ENCODE peak calls at places on chromosomes 7 and 10, in seven cellular contexts. One of them, this sample, is unnamed.

GRCh38 chr10:43822509-43823236 is 174.0 kb upstream of the ZNF32 start:
- DNase-seq in cardiac fibroblast: peak; percentile 54
- DNase-seq in activated CD8-positive, alpha-beta memory T cell treated with anti-CD3 and anti-CD28 coated beads for 24 hours: no peak
- DNase-seq in WERI-Rb-1: no peak
- DNase-seq in iris pigment epithelial cell: peak; percentile 16
- DNase-seq in ELR: no peak
- DNase-seq in endothelial cell: no peak
- DNase-seq in this sample: no peak

GRCh38 chr10:34740321-34740720 is 74.8 kb downstream of the PARD3 start:
- DNase-seq in WERI-Rb-1: no peak
- DNase-seq in cardiac fibroblast: no peak
- DNase-seq in ELR: no peak
- DNase-seq in activated CD8-positive, alpha-beta memory T cell treated with anti-CD3 and anti-CD28 coated beads for 24 hours: no peak
- DNase-seq in iris pigment epithelial cell: no peak
- DNase-seq in endothelial cell: no peak
- DNase-seq in this sample: peak; percentile 44

GRCh38 chr7:41069635-41070034 is 633.3 kb downstream of the INHBA start:
- DNase-seq in iris pigment epithelial cell: no peak
- DNase-seq in activated CD8-positive, alpha-beta memory T cell treated with anti-CD3 and anti-CD28 coated beads for 24 hours: no peak
- DNase-seq in endothelial cell: no peak
- DNase-seq in WERI-Rb-1: no peak
- DNase-seq in ELR: no peak
- DNase-seq in cardiac fibroblast: no peak
- DNase-seq in this sample: no peak

GRCh38 chr7:30173058-30173897 is 38.5 kb downstream of the MTURN start:
- DNase-seq in cardiac fibroblast: peak; percentile 70
- DNase-seq in activated CD8-positive, alpha-beta memory T cell treated with anti-CD3 and anti-CD28 coated beads for 24 hours: no peak
- DNase-seq in endothelial cell: no peak
- DNase-seq in ELR: peak; percentile 96
- DNase-seq in iris pigment epithelial cell: peak; percentile 50
- DNase-seq in WERI-Rb-1: peak; percentile 51
- DNase-seq in this sample: no peak

GRCh38 chr7:34157137-34157536 is 251.8 kb downstream of the BMPER start:
- DNase-seq in activated CD8-positive, alpha-beta memory T cell treated with anti-CD3 and anti-CD28 coated beads for 24 hours: no peak
- DNase-seq in cardiac fibroblast: no peak
- DNase-seq in iris pigment epithelial cell: no peak
- DNase-seq in WERI-Rb-1: no peak
- DNase-seq in endothelial cell: no peak
- DNase-seq in ELR: no peak
- DNase-seq in this sample: no peak

GRCh38 chr10:108852211-108852610 is 1071.1 kb downstream of the XPNPEP1 start:
- DNase-seq in WERI-Rb-1: no peak
- DNase-seq in iris pigment epithelial cell: no peak
- DNase-seq in endothelial cell: no peak
- DNase-seq in ELR: no peak
- DNase-seq in activated CD8-positive, alpha-beta memory T cell treated with anti-CD3 and anti-CD28 coated beads for 24 hours: no peak
- DNase-seq in cardiac fibroblast: no peak
- DNase-seq in this sample: no peak

GRCh38 chr7:30403477-30403876 is 75.1 kb downstream of the NOD1 start:
- DNase-seq in cardiac fibroblast: no peak
- DNase-seq in iris pigment epithelial cell: no peak
- DNase-seq in endothelial cell: no peak
- DNase-seq in ELR: no peak
- DNase-seq in WERI-Rb-1: no peak
- DNase-seq in activated CD8-positive, alpha-beta memory T cell treated with anti-CD3 and anti-CD28 coated beads for 24 hours: no peak
- DNase-seq in this sample: no peak

GRCh38 chr7:23024454-23024853 is 10.5 kb upstream of the HYCC1 start:
- DNase-seq in ELR: no peak
- DNase-seq in iris pigment epithelial cell: no peak
- DNase-seq in endothelial cell: no peak
- DNase-seq in activated CD8-positive, alpha-beta memory T cell treated with anti-CD3 and anti-CD28 coated beads for 24 hours: no peak
- DNase-seq in WERI-Rb-1: no peak
- DNase-seq in cardiac fibroblast: no peak
- DNase-seq in this sample: no peak

GRCh38 chr7:78450754-78451153 is 652.2 kb downstream of the PHTF2 start:
- DNase-seq in ELR: no peak
- DNase-seq in iris pigment epithelial cell: no peak
- DNase-seq in activated CD8-positive, alpha-beta memory T cell treated with anti-CD3 and anti-CD28 coated beads for 24 hours: no peak
- DNase-seq in endothelial cell: no peak
- DNase-seq in cardiac fibroblast: no peak
- DNase-seq in WERI-Rb-1: no peak
- DNase-seq in this sample: no peak

GRCh38 chr7:77811895-77812685 is 13.5 kb downstream of the PHTF2 start:
- DNase-seq in ELR: peak; percentile 86
- DNase-seq in activated CD8-positive, alpha-beta memory T cell treated with anti-CD3 and anti-CD28 coated beads for 24 hours: no peak
- DNase-seq in endothelial cell: no peak
- DNase-seq in iris pigment epithelial cell: peak; percentile 83
- DNase-seq in WERI-Rb-1: no peak
- DNase-seq in cardiac fibroblast: peak; percentile 81
- DNase-seq in this sample: no peak

GRCh38 chr10:78457804-78458483 is 424.3 kb downstream of the RPS24 start:
- DNase-seq in ELR: peak; percentile 74
- DNase-seq in activated CD8-positive, alpha-beta memory T cell treated with anti-CD3 and anti-CD28 coated beads for 24 hours: no peak
- DNase-seq in WERI-Rb-1: no peak
- DNase-seq in iris pigment epithelial cell: peak; percentile 47
- DNase-seq in endothelial cell: no peak
- DNase-seq in cardiac fibroblast: peak; percentile 79
- DNase-seq in this sample: no peak

GRCh38 chr10:25059990-25060389 is 43.6 kb downstream of the THNSL1 start:
- DNase-seq in activated CD8-positive, alpha-beta memory T cell treated with anti-CD3 and anti-CD28 coated beads for 24 hours: no peak
- DNase-seq in WERI-Rb-1: peak; percentile 20
- DNase-seq in endothelial cell: no peak
- DNase-seq in iris pigment epithelial cell: peak; percentile 89
- DNase-seq in ELR: peak; percentile 90
- DNase-seq in cardiac fibroblast: peak; percentile 92
- DNase-seq in this sample: no peak

GRCh38 chr10:114648368-114648767 is 9.7 kb downstream of the ABLIM1 start:
- DNase-seq in activated CD8-positive, alpha-beta memory T cell treated with anti-CD3 and anti-CD28 coated beads for 24 hours: no peak
- DNase-seq in cardiac fibroblast: peak; percentile 35
- DNase-seq in ELR: peak; percentile 67
- DNase-seq in WERI-Rb-1: no peak
- DNase-seq in iris pigment epithelial cell: peak; percentile 84
- DNase-seq in endothelial cell: no peak
- DNase-seq in this sample: no peak

GRCh38 chr7:157502701-157503111 is 165.9 kb downstream of the DNAJB6 start:
- DNase-seq in endothelial cell: no peak
- DNase-seq in ELR: peak; percentile 49
- DNase-seq in WERI-Rb-1: no peak
- DNase-seq in activated CD8-positive, alpha-beta memory T cell treated with anti-CD3 and anti-CD28 coated beads for 24 hours: peak; percentile 78
- DNase-seq in iris pigment epithelial cell: peak; percentile 21
- DNase-seq in cardiac fibroblast: peak; percentile 2
- DNase-seq in this sample: no peak

GRCh38 chr10:69449841-69450240 is 1.4 kb upstream of the TSPAN15 start:
- DNase-seq in cardiac fibroblast: peak; percentile 50
- DNase-seq in endothelial cell: peak; percentile 66
- DNase-seq in activated CD8-positive, alpha-beta memory T cell treated with anti-CD3 and anti-CD28 coated beads for 24 hours: peak; percentile 69
- DNase-seq in ELR: peak; percentile 84
- DNase-seq in WERI-Rb-1: peak; percentile 91
- DNase-seq in iris pigment epithelial cell: peak; percentile 55
- DNase-seq in this sample: no peak

GRCh38 chr7:87170828-87171227 is 18.6 kb downstream of the DMTF1 start:
- DNase-seq in WERI-Rb-1: no peak
- DNase-seq in ELR: no peak
- DNase-seq in endothelial cell: no peak
- DNase-seq in cardiac fibroblast: no peak
- DNase-seq in iris pigment epithelial cell: no peak
- DNase-seq in activated CD8-positive, alpha-beta memory T cell treated with anti-CD3 and anti-CD28 coated beads for 24 hours: no peak
- DNase-seq in this sample: no peak

GRCh38 chr10:11493646-11494045 is 117.8 kb downstream of the USP6NL start:
- DNase-seq in iris pigment epithelial cell: no peak
- DNase-seq in endothelial cell: no peak
- DNase-seq in ELR: no peak
- DNase-seq in WERI-Rb-1: no peak
- DNase-seq in cardiac fibroblast: no peak
- DNase-seq in activated CD8-positive, alpha-beta memory T cell treated with anti-CD3 and anti-CD28 coated beads for 24 hours: no peak
- DNase-seq in this sample: no peak

GRCh38 chr10:21069929-21070363 is 172.8 kb upstream of the NEBL start:
- DNase-seq in cardiac fibroblast: no peak
- DNase-seq in activated CD8-positive, alpha-beta memory T cell treated with anti-CD3 and anti-CD28 coated beads for 24 hours: no peak
- DNase-seq in ELR: no peak
- DNase-seq in iris pigment epithelial cell: no peak
- DNase-seq in WERI-Rb-1: peak; percentile 20
- DNase-seq in endothelial cell: no peak
- DNase-seq in this sample: no peak

GRCh38 chr7:36972140-36972518 is 247.8 kb upstream of the AOAH start:
- DNase-seq in ELR: no peak
- DNase-seq in activated CD8-positive, alpha-beta memory T cell treated with anti-CD3 and anti-CD28 coated beads for 24 hours: no peak
- DNase-seq in cardiac fibroblast: no peak
- DNase-seq in iris pigment epithelial cell: no peak
- DNase-seq in endothelial cell: no peak
- DNase-seq in WERI-Rb-1: no peak
- DNase-seq in this sample: no peak

GRCh38 chr7:17535776-17536175 is 237.3 kb downstream of the AHR start:
- DNase-seq in iris pigment epithelial cell: no peak
- DNase-seq in activated CD8-positive, alpha-beta memory T cell treated with anti-CD3 and anti-CD28 coated beads for 24 hours: no peak
- DNase-seq in WERI-Rb-1: no peak
- DNase-seq in cardiac fibroblast: peak; percentile 61
- DNase-seq in ELR: peak; percentile 36
- DNase-seq in endothelial cell: no peak
- DNase-seq in this sample: no peak

GRCh38 chr7:158448701-158449100 is 138.9 kb downstream of the PTPRN2 start:
- DNase-seq in iris pigment epithelial cell: no peak
- DNase-seq in activated CD8-positive, alpha-beta memory T cell treated with anti-CD3 and anti-CD28 coated beads for 24 hours: no peak
- DNase-seq in ELR: no peak
- DNase-seq in cardiac fibroblast: no peak
- DNase-seq in endothelial cell: no peak
- DNase-seq in WERI-Rb-1: no peak
- DNase-seq in this sample: no peak

GRCh38 chr10:59102394-59102793 is 74.0 kb upstream of the PHYHIPL start:
- DNase-seq in activated CD8-positive, alpha-beta memory T cell treated with anti-CD3 and anti-CD28 coated beads for 24 hours: no peak
- DNase-seq in ELR: no peak
- DNase-seq in cardiac fibroblast: no peak
- DNase-seq in endothelial cell: no peak
- DNase-seq in iris pigment epithelial cell: no peak
- DNase-seq in WERI-Rb-1: no peak
- DNase-seq in this sample: no peak

GRCh38 chr10:42975558-42976352 is 101.1 kb upstream of the RET start:
- DNase-seq in activated CD8-positive, alpha-beta memory T cell treated with anti-CD3 and anti-CD28 coated beads for 24 hours: peak; percentile 37
- DNase-seq in iris pigment epithelial cell: no peak
- DNase-seq in endothelial cell: no peak
- DNase-seq in ELR: peak; percentile 7
- DNase-seq in cardiac fibroblast: no peak
- DNase-seq in WERI-Rb-1: peak; percentile 33
- DNase-seq in this sample: no peak

GRCh38 chr10:87038286-87038717 is 18.2 kb downstream of the FAM25A start:
- DNase-seq in ELR: no peak
- DNase-seq in endothelial cell: no peak
- DNase-seq in activated CD8-positive, alpha-beta memory T cell treated with anti-CD3 and anti-CD28 coated beads for 24 hours: no peak
- DNase-seq in WERI-Rb-1: no peak
- DNase-seq in cardiac fibroblast: no peak
- DNase-seq in iris pigment epithelial cell: no peak
- DNase-seq in this sample: no peak

GRCh38 chr10:27252267-27253000 is 11.8 kb upstream of the ACBD5 start:
- DNase-seq in endothelial cell: peak; percentile 79
- DNase-seq in iris pigment epithelial cell: peak; percentile 57
- DNase-seq in WERI-Rb-1: no peak
- DNase-seq in activated CD8-positive, alpha-beta memory T cell treated with anti-CD3 and anti-CD28 coated beads for 24 hours: peak; percentile 95
- DNase-seq in cardiac fibroblast: peak; percentile 58
- DNase-seq in ELR: peak; percentile 12
- DNase-seq in this sample: no peak

GRCh38 chr7:42233166-42233565 is 3.8 kb downstream of the GLI3 start:
- DNase-seq in endothelial cell: no peak
- DNase-seq in activated CD8-positive, alpha-beta memory T cell treated with anti-CD3 and anti-CD28 coated beads for 24 hours: no peak
- DNase-seq in WERI-Rb-1: no peak
- DNase-seq in iris pigment epithelial cell: peak; percentile 40
- DNase-seq in cardiac fibroblast: peak; percentile 21
- DNase-seq in ELR: peak; percentile 33
- DNase-seq in this sample: no peak

GRCh38 chr10:12042409-12042796 is 206 bp downstream of the UPF2 start:
- DNase-seq in WERI-Rb-1: peak; percentile 13
- DNase-seq in ELR: peak; percentile 56
- DNase-seq in activated CD8-positive, alpha-beta memory T cell treated with anti-CD3 and anti-CD28 coated beads for 24 hours: no peak
- DNase-seq in cardiac fibroblast: no peak
- DNase-seq in iris pigment epithelial cell: peak; percentile 24
- DNase-seq in endothelial cell: peak; percentile 43
- DNase-seq in this sample: no peak

GRCh38 chr7:151313857-151314256 is 27.8 kb upstream of the NUB1 start:
- DNase-seq in iris pigment epithelial cell: peak; percentile 15
- DNase-seq in endothelial cell: no peak
- DNase-seq in WERI-Rb-1: no peak
- DNase-seq in activated CD8-positive, alpha-beta memory T cell treated with anti-CD3 and anti-CD28 coated beads for 24 hours: no peak
- DNase-seq in cardiac fibroblast: peak; percentile 39
- DNase-seq in ELR: peak; percentile 32
- DNase-seq in this sample: no peak

GRCh38 chr7:150972094-150972493 is 6.0 kb downstream of the KCNH2 start:
- DNase-seq in activated CD8-positive, alpha-beta memory T cell treated with anti-CD3 and anti-CD28 coated beads for 24 hours: no peak
- DNase-seq in iris pigment epithelial cell: no peak
- DNase-seq in ELR: no peak
- DNase-seq in endothelial cell: no peak
- DNase-seq in WERI-Rb-1: no peak
- DNase-seq in cardiac fibroblast: no peak
- DNase-seq in this sample: no peak

GRCh38 chr7:150787321-150788281 is 12.6 kb downstream of the TMEM176B start:
- DNase-seq in WERI-Rb-1: peak; percentile 65
- DNase-seq in endothelial cell: no peak
- DNase-seq in iris pigment epithelial cell: peak; percentile 22
- DNase-seq in ELR: no peak
- DNase-seq in cardiac fibroblast: no peak
- DNase-seq in activated CD8-positive, alpha-beta memory T cell treated with anti-CD3 and anti-CD28 coated beads for 24 hours: no peak
- DNase-seq in this sample: no peak

GRCh38 chr10:287029-287428 is 151.8 kb downstream of the ZMYND11 start:
- DNase-seq in ELR: no peak
- DNase-seq in cardiac fibroblast: no peak
- DNase-seq in WERI-Rb-1: no peak
- DNase-seq in activated CD8-positive, alpha-beta memory T cell treated with anti-CD3 and anti-CD28 coated beads for 24 hours: no peak
- DNase-seq in endothelial cell: no peak
- DNase-seq in iris pigment epithelial cell: peak; percentile 42
- DNase-seq in this sample: no peak